ENCODE peak calls at places on chromosomes 4 and X, in nine cellular contexts. One of them, this sample, is unnamed.
A peak's percentile ranks its signal among the peaks of the same experiment; 100 is the strongest.

GRCh38 chr4:65645185-65645584 is 25.1 kb downstream of the EPHA5 start:
- DNase-seq in CD4-positive, alpha-beta T cell: no peak
- DNase-seq in cardiac muscle cell: no peak
- DNase-seq in heart right ventricle: no peak
- DNase-seq in mucosa of descending colon: no peak
- DNase-seq in upper lobe of left lung: no peak
- DNase-seq in ovary: no peak
- DNase-seq in PC-3: no peak
- DNase-seq in tibial artery: no peak
- DNase-seq in this sample: no peak

GRCh38 chr4:4995866-4996265 is 23.4 kb downstream of the CYTL1 start:
- DNase-seq in ovary: no peak
- DNase-seq in PC-3: no peak
- DNase-seq in CD4-positive, alpha-beta T cell: no peak
- DNase-seq in upper lobe of left lung: no peak
- DNase-seq in heart right ventricle: no peak
- DNase-seq in cardiac muscle cell: no peak
- DNase-seq in tibial artery: no peak
- DNase-seq in mucosa of descending colon: no peak
- DNase-seq in this sample: no peak

GRCh38 chr4:96175871-96176270 is 336.0 kb downstream of the PDHA2 start:
- DNase-seq in heart right ventricle: no peak
- DNase-seq in upper lobe of left lung: no peak
- DNase-seq in CD4-positive, alpha-beta T cell: no peak
- DNase-seq in cardiac muscle cell: no peak
- DNase-seq in PC-3: no peak
- DNase-seq in tibial artery: no peak
- DNase-seq in mucosa of descending colon: no peak
- DNase-seq in ovary: no peak
- DNase-seq in this sample: no peak

GRCh38 chr4:108036252-108036651 is 46.6 kb downstream of the HADH start:
- DNase-seq in tibial artery: no peak
- DNase-seq in heart right ventricle: no peak
- DNase-seq in cardiac muscle cell: peak; percentile 67
- DNase-seq in ovary: no peak
- DNase-seq in mucosa of descending colon: peak; percentile 21
- DNase-seq in PC-3: no peak
- DNase-seq in CD4-positive, alpha-beta T cell: peak; percentile 88
- DNase-seq in upper lobe of left lung: no peak
- DNase-seq in this sample: peak; percentile 72

GRCh38 chrX:98523026-98523425 is 1639.3 kb downstream of the RPA4 start:
- DNase-seq in CD4-positive, alpha-beta T cell: no peak
- DNase-seq in upper lobe of left lung: no peak
- DNase-seq in tibial artery: no peak
- DNase-seq in ovary: no peak
- DNase-seq in heart right ventricle: no peak
- DNase-seq in PC-3: no peak
- DNase-seq in cardiac muscle cell: no peak
- DNase-seq in mucosa of descending colon: no peak
- DNase-seq in this sample: no peak

GRCh38 chr4:113684534-113685091 is 76.9 kb downstream of the CAMK2D start:
- DNase-seq in heart right ventricle: peak; percentile 85
- DNase-seq in mucosa of descending colon: peak; percentile 51
- DNase-seq in upper lobe of left lung: no peak
- DNase-seq in CD4-positive, alpha-beta T cell: no peak
- DNase-seq in ovary: peak; percentile 14
- DNase-seq in tibial artery: peak; percentile 86
- DNase-seq in PC-3: peak; percentile 32
- DNase-seq in cardiac muscle cell: peak; percentile 71
- DNase-seq in this sample: peak; percentile 3

GRCh38 chrX:80808160-80808735 is 1.4 kb downstream of the BRWD3 start:
- DNase-seq in CD4-positive, alpha-beta T cell: peak; percentile 70
- DNase-seq in PC-3: peak; percentile 80
- DNase-seq in cardiac muscle cell: peak; percentile 68
- DNase-seq in mucosa of descending colon: peak; percentile 87
- DNase-seq in tibial artery: peak; percentile 89
- DNase-seq in upper lobe of left lung: no peak
- DNase-seq in ovary: peak; percentile 70
- DNase-seq in heart right ventricle: peak; percentile 79
- DNase-seq in this sample: peak; percentile 78

GRCh38 chr4:70608324-70608723 is 16.3 kb downstream of the AMBN start:
- DNase-seq in heart right ventricle: no peak
- DNase-seq in PC-3: no peak
- DNase-seq in CD4-positive, alpha-beta T cell: no peak
- DNase-seq in upper lobe of left lung: no peak
- DNase-seq in ovary: no peak
- DNase-seq in tibial artery: no peak
- DNase-seq in mucosa of descending colon: no peak
- DNase-seq in cardiac muscle cell: no peak
- DNase-seq in this sample: no peak

GRCh38 chrX:39813631-39814246 is 284.0 kb downstream of the BCOR start:
- DNase-seq in ovary: peak; percentile 71
- DNase-seq in mucosa of descending colon: peak; percentile 28
- DNase-seq in heart right ventricle: peak; percentile 65
- DNase-seq in CD4-positive, alpha-beta T cell: no peak
- DNase-seq in cardiac muscle cell: no peak
- DNase-seq in PC-3: peak; percentile 48
- DNase-seq in tibial artery: peak; percentile 94
- DNase-seq in upper lobe of left lung: peak; percentile 54
- DNase-seq in this sample: no peak

GRCh38 chr4:82681759-82682158 is 116.8 kb downstream of the SCD5 start:
- DNase-seq in ovary: no peak
- DNase-seq in heart right ventricle: no peak
- DNase-seq in tibial artery: no peak
- DNase-seq in upper lobe of left lung: no peak
- DNase-seq in PC-3: no peak
- DNase-seq in cardiac muscle cell: no peak
- DNase-seq in CD4-positive, alpha-beta T cell: no peak
- DNase-seq in mucosa of descending colon: no peak
- DNase-seq in this sample: no peak

GRCh38 chr4:125315571-125316390 is 1.0 kb downstream of the FAT4 start:
- DNase-seq in tibial artery: peak; percentile 75
- DNase-seq in cardiac muscle cell: peak; percentile 88
- DNase-seq in mucosa of descending colon: peak; percentile 16
- DNase-seq in ovary: peak; percentile 42
- DNase-seq in PC-3: peak; percentile 47
- DNase-seq in upper lobe of left lung: peak; percentile 89
- DNase-seq in CD4-positive, alpha-beta T cell: no peak
- DNase-seq in heart right ventricle: peak; percentile 38
- DNase-seq in this sample: peak; percentile 21

GRCh38 chr4:98663226-98664006 is 5.0 kb upstream of the TSPAN5 start:
- DNase-seq in cardiac muscle cell: no peak
- DNase-seq in tibial artery: no peak
- DNase-seq in ovary: no peak
- DNase-seq in heart right ventricle: no peak
- DNase-seq in PC-3: peak; percentile 48
- DNase-seq in upper lobe of left lung: no peak
- DNase-seq in CD4-positive, alpha-beta T cell: peak; percentile 40
- DNase-seq in mucosa of descending colon: no peak
- DNase-seq in this sample: peak; percentile 77

GRCh38 chrX:42399632-42400024 is 378.3 kb downstream of the PPP1R2C start:
- DNase-seq in heart right ventricle: no peak
- DNase-seq in PC-3: no peak
- DNase-seq in tibial artery: no peak
- DNase-seq in cardiac muscle cell: no peak
- DNase-seq in upper lobe of left lung: no peak
- DNase-seq in mucosa of descending colon: no peak
- DNase-seq in ovary: no peak
- DNase-seq in CD4-positive, alpha-beta T cell: no peak
- DNase-seq in this sample: no peak

GRCh38 chrX:78595901-78596502 is 63.1 kb downstream of the RTL3 start:
- DNase-seq in mucosa of descending colon: peak; percentile 28
- DNase-seq in tibial artery: no peak
- DNase-seq in upper lobe of left lung: no peak
- DNase-seq in PC-3: peak; percentile 8
- DNase-seq in ovary: no peak
- DNase-seq in cardiac muscle cell: peak; percentile 9
- DNase-seq in heart right ventricle: no peak
- DNase-seq in CD4-positive, alpha-beta T cell: no peak
- DNase-seq in this sample: no peak

GRCh38 chr4:149311076-149311475 is 504.6 kb downstream of the IQCM start:
- DNase-seq in upper lobe of left lung: no peak
- DNase-seq in mucosa of descending colon: no peak
- DNase-seq in cardiac muscle cell: no peak
- DNase-seq in tibial artery: no peak
- DNase-seq in ovary: no peak
- DNase-seq in CD4-positive, alpha-beta T cell: no peak
- DNase-seq in PC-3: peak; percentile 1
- DNase-seq in heart right ventricle: no peak
- DNase-seq in this sample: no peak

GRCh38 chr4:176032454-176032853 is 33.2 kb upstream of the WDR17 start:
- DNase-seq in heart right ventricle: no peak
- DNase-seq in mucosa of descending colon: no peak
- DNase-seq in ovary: no peak
- DNase-seq in upper lobe of left lung: no peak
- DNase-seq in PC-3: no peak
- DNase-seq in tibial artery: no peak
- DNase-seq in CD4-positive, alpha-beta T cell: no peak
- DNase-seq in cardiac muscle cell: no peak
- DNase-seq in this sample: no peak

GRCh38 chr4:176034936-176035335 is 30.7 kb upstream of the WDR17 start:
- DNase-seq in PC-3: no peak
- DNase-seq in heart right ventricle: no peak
- DNase-seq in CD4-positive, alpha-beta T cell: no peak
- DNase-seq in cardiac muscle cell: no peak
- DNase-seq in tibial artery: no peak
- DNase-seq in upper lobe of left lung: no peak
- DNase-seq in mucosa of descending colon: no peak
- DNase-seq in ovary: no peak
- DNase-seq in this sample: no peak

GRCh38 chr4:176031927-176032326 is 33.7 kb upstream of the WDR17 start:
- DNase-seq in PC-3: no peak
- DNase-seq in heart right ventricle: no peak
- DNase-seq in tibial artery: no peak
- DNase-seq in upper lobe of left lung: no peak
- DNase-seq in cardiac muscle cell: no peak
- DNase-seq in mucosa of descending colon: no peak
- DNase-seq in ovary: no peak
- DNase-seq in CD4-positive, alpha-beta T cell: no peak
- DNase-seq in this sample: no peak

GRCh38 chr4:176036585-176037205 is 28.9 kb upstream of the WDR17 start:
- DNase-seq in cardiac muscle cell: no peak
- DNase-seq in ovary: no peak
- DNase-seq in tibial artery: no peak
- DNase-seq in upper lobe of left lung: no peak
- DNase-seq in mucosa of descending colon: no peak
- DNase-seq in PC-3: no peak
- DNase-seq in CD4-positive, alpha-beta T cell: no peak
- DNase-seq in heart right ventricle: no peak
- DNase-seq in this sample: no peak

GRCh38 chr4:176034498-176034897 is 31.1 kb upstream of the WDR17 start:
- DNase-seq in CD4-positive, alpha-beta T cell: no peak
- DNase-seq in cardiac muscle cell: peak; percentile 44
- DNase-seq in ovary: no peak
- DNase-seq in mucosa of descending colon: peak; percentile 15
- DNase-seq in heart right ventricle: peak; percentile 29
- DNase-seq in upper lobe of left lung: no peak
- DNase-seq in PC-3: peak; percentile 51
- DNase-seq in tibial artery: no peak
- DNase-seq in this sample: no peak
- TF ChIP-seq CTCF in CD4-positive, alpha-beta T cell: peak; percentile 23
- TF ChIP-seq CTCF in cardiac muscle cell: no peak
- TF ChIP-seq CTCF in ovary: peak; percentile 42
- TF ChIP-seq CTCF in mucosa of descending colon: no peak
- TF ChIP-seq CTCF in heart right ventricle: peak; percentile 59
- TF ChIP-seq CTCF in upper lobe of left lung: peak; percentile 40
- TF ChIP-seq CTCF in PC-3: peak; percentile 58
- TF ChIP-seq CTCF in tibial artery: peak; percentile 41
- TF ChIP-seq CTCF in this sample: no peak

GRCh38 chrX:149487292-149487691 is 17.8 kb downstream of the IDS start:
- DNase-seq in tibial artery: no peak
- DNase-seq in mucosa of descending colon: no peak
- DNase-seq in heart right ventricle: no peak
- DNase-seq in upper lobe of left lung: no peak
- DNase-seq in CD4-positive, alpha-beta T cell: no peak
- DNase-seq in cardiac muscle cell: no peak
- DNase-seq in ovary: no peak
- DNase-seq in PC-3: peak; percentile 48
- DNase-seq in this sample: no peak
- TF ChIP-seq CTCF in tibial artery: no peak
- TF ChIP-seq CTCF in mucosa of descending colon: no peak
- TF ChIP-seq CTCF in heart right ventricle: peak; percentile 24
- TF ChIP-seq CTCF in upper lobe of left lung: no peak
- TF ChIP-seq CTCF in CD4-positive, alpha-beta T cell: no peak
- TF ChIP-seq CTCF in cardiac muscle cell: peak; percentile 11
- TF ChIP-seq CTCF in ovary: no peak
- TF ChIP-seq CTCF in PC-3: peak; percentile 46
- TF ChIP-seq CTCF in this sample: no peak

DNA sequence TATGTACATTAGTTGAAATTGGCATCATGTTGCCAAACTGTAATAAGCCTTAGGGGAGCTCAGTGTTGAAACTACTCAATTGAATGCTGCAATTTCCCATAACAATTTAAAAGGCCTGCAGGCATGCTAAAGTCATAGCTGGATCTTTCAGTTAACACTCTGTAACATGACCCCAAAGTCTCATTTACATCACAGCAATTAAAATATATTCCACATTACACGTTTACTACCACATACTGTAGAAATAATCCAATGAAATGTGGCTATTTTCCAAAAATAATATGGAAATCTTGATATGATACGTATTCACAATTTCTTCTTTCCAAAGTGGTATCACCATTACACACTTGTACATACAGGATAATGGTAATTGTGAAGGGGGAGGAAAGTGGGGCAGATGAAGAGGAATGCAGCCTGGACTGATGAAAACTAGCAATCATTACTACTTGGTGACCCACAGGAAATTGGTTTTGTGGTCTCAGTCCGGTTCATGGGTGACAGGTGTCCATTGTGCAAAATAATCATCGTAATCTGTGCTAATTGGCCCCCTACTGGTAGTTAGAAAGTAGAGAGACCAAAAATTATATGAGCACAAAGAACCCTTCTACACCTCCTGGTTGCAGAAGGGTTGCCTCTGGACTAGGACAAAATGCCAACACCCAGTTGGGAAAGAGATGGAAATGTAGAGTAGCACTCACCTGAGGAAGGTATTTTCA is 63.7 kb downstream of the TENM3 start:
- DNase-seq in upper lobe of left lung: no peak
- DNase-seq in cardiac muscle cell: no peak
- DNase-seq in PC-3: no peak
- DNase-seq in heart right ventricle: no peak
- DNase-seq in mucosa of descending colon: no peak
- DNase-seq in ovary: no peak
- DNase-seq in CD4-positive, alpha-beta T cell: no peak
- DNase-seq in tibial artery: no peak
- DNase-seq in this sample: no peak
- TF ChIP-seq CTCF in upper lobe of left lung: no peak
- TF ChIP-seq CTCF in cardiac muscle cell: peak; percentile 36
- TF ChIP-seq CTCF in PC-3: peak; percentile 31
- TF ChIP-seq CTCF in heart right ventricle: peak; percentile 17
- TF ChIP-seq CTCF in mucosa of descending colon: no peak
- TF ChIP-seq CTCF in ovary: no peak
- TF ChIP-seq CTCF in CD4-positive, alpha-beta T cell: no peak
- TF ChIP-seq CTCF in tibial artery: no peak
- TF ChIP-seq CTCF in this sample: no peak

DNA sequence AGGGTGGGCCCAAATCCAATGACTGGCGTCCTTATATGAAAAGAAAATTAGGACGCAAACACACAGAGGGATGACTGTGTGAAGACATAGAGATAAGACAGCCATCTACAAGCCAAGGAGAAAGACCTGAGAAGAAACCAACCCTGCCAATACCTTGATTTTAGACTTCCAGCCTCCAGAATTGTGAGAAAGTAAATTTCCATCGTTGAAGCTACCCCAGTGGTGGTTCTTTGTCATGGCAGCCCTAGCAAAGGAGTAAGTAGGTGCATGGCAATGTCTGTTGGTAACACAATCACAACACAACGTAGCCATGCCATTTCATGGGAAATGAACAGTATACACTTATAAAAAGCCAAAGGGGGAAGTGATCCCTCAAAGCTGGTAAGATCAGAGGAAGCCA is 25.3 kb downstream of the SMIM20 start:
- DNase-seq in tibial artery: no peak
- DNase-seq in mucosa of descending colon: no peak
- DNase-seq in upper lobe of left lung: no peak
- DNase-seq in ovary: no peak
- DNase-seq in heart right ventricle: no peak
- DNase-seq in PC-3: no peak
- DNase-seq in cardiac muscle cell: no peak
- DNase-seq in CD4-positive, alpha-beta T cell: no peak
- DNase-seq in this sample: no peak
- TF ChIP-seq CTCF in tibial artery: no peak
- TF ChIP-seq CTCF in mucosa of descending colon: no peak
- TF ChIP-seq CTCF in upper lobe of left lung: no peak
- TF ChIP-seq CTCF in ovary: no peak
- TF ChIP-seq CTCF in heart right ventricle: no peak
- TF ChIP-seq CTCF in PC-3: no peak
- TF ChIP-seq CTCF in cardiac muscle cell: peak; percentile 4
- TF ChIP-seq CTCF in CD4-positive, alpha-beta T cell: no peak
- TF ChIP-seq CTCF in this sample: no peak

This sample was measured in GM20000.